ENCODE peak calls at places on chromosomes 11 and 22, in six cellular contexts. T, M, L, W, K and Z are unnamed samples.

GRCh38 chr11:67694875-67695555 is 20.6 kb upstream of the ALDH3B2 start:
- DNase-seq in L (no peak), W (no peak), M (no peak), K (peak), T (no peak), Z (no peak)

GRCh38 chr11:132456735-132457328 is 1075.5 kb downstream of the OPCML start:
- DNase-seq in M (no peak), W (no peak), T (peak), K (no peak), L (no peak), Z (no peak)

GRCh38 chr22:45211848-45212247 is 28.8 kb downstream of the KIAA0930 start:
- DNase-seq in T (no peak), L (no peak), K (no peak), W (no peak), M (no peak), Z (no peak)

GRCh38 chr22:42994917-42995562 is 19.9 kb downstream of the PACSIN2 start:
- DNase-seq in W (peak), K (peak), M (no peak), T (no peak), L (no peak), Z (peak)

GRCh38 chr11:10396771-10397170 is 58.3 kb upstream of the AMPD3 start:
- DNase-seq in W (no peak), K (no peak), M (no peak), L (no peak), T (no peak), Z (no peak)

GRCh38 chr11:62726156-62727006 is 876 bp downstream of the HNRNPUL2 start:
- DNase-seq in T (no peak), M (no peak), K (no peak), L (no peak), W (no peak), Z (no peak)

GRCh38 chr11:70631624-70632047 is 233.3 kb downstream of the CTTN start:
- DNase-seq in L (no peak), W (no peak), K (no peak), M (no peak), T (no peak), Z (no peak)

GRCh38 chr22:29143848-29144785 is 61.6 kb upstream of the EMID1 start:
- DNase-seq in K (no peak), M (no peak), T (no peak), W (no peak), L (no peak), Z (no peak)

GRCh38 chr11:120186799-120187591 is 23.8 kb upstream of the OAF start:
- DNase-seq in M (peak), T (no peak), K (no peak), W (peak), L (no peak), Z (no peak)

GRCh38 chr11:122633219-122633829 is 22.2 kb upstream of the UBASH3B start:
- DNase-seq in L (no peak), K (peak), W (peak), M (peak), T (peak), Z (peak)

GRCh38 chr22:50076646-50077624 is 8.3 kb downstream of the MLC1 start:
- DNase-seq in L (no peak), M (no peak), T (no peak), W (no peak), K (no peak), Z (no peak)

GRCh38 chr11:102187416-102188125 is 77.3 kb downstream of the YAP1 start:
- DNase-seq in T (no peak), K (peak), L (no peak), M (no peak), W (peak), Z (peak)

GRCh38 chr22:37627091-37627490 is 12.4 kb upstream of the SH3BP1 start:
- DNase-seq in L (no peak), K (no peak), W (no peak), T (no peak), M (no peak), Z (no peak)

GRCh38 chr11:114773541-114774338 is 95.4 kb downstream of the NXPE2 start:
- DNase-seq in K (no peak), T (no peak), W (no peak), L (no peak), M (no peak), Z (no peak)

GRCh38 chr22:36599771-36600170 is 70.8 kb upstream of the EIF3D start:
- DNase-seq in W (no peak), L (no peak), M (no peak), K (no peak), T (no peak), Z (no peak)

GRCh38 chr11:9461760-9462134 is 935 bp downstream of the ZNF143 start:
- DNase-seq in M (no peak), L (no peak), W (peak), T (no peak), K (no peak), Z (peak)

GRCh38 chr11:34185926-34186841 is 80.8 kb downstream of the NAT10 start:
- DNase-seq in M (peak), K (no peak), T (peak), W (no peak), L (no peak), Z (no peak)

GRCh38 chr11:91041626-91042025 is 818.8 kb upstream of the CHORDC1 start:
- DNase-seq in L (no peak), K (no peak), M (no peak), T (no peak), W (no peak), Z (no peak)

GRCh38 chr22:36764060-36764459 is 11.9 kb downstream of the IFT27 start:
- DNase-seq in L (no peak), W (no peak), M (peak), K (no peak), T (no peak), Z (no peak)

GRCh38 chr11:119788911-119789560 is 60.0 kb upstream of the NECTIN1 start:
- DNase-seq in M (no peak), T (no peak), L (no peak), K (no peak), W (no peak), Z (no peak)

GRCh38 chr11:61698173-61698965 is 18.2 kb downstream of the DAGLA start:
- DNase-seq in K (no peak), L (no peak), T (no peak), W (no peak), M (no peak), Z (no peak)

GRCh38 chr11:11605821-11606450 is 15.9 kb downstream of the GALNT18 start:
- DNase-seq in K (peak), L (no peak), M (no peak), T (no peak), W (no peak), Z (no peak)

GRCh38 chr11:79083346-79083745 is 357.5 kb downstream of the TENM4 start:
- DNase-seq in L (no peak), T (no peak), W (peak), K (no peak), M (no peak), Z (no peak)

GRCh38 chr11:11731311-11732083 is 109.7 kb upstream of the GALNT18 start:
- DNase-seq in M (no peak), T (no peak), L (no peak), K (peak), W (peak), Z (peak)

GRCh38 chr11:69211540-69212120 is 55.9 kb downstream of the SMIM38 start:
- DNase-seq in K (no peak), L (no peak), T (no peak), W (no peak), M (no peak), Z (no peak)

GRCh38 chr11:119910056-119910455 is 181.1 kb upstream of the NECTIN1 start:
- DNase-seq in K (no peak), L (no peak), T (no peak), M (no peak), W (no peak), Z (no peak)

GRCh38 chr22:40593460-40594273 is 42.9 kb downstream of the MRTFA start:
- DNase-seq in L (no peak), W (no peak), M (no peak), T (no peak), K (peak), Z (no peak)

GRCh38 chr22:46738961-46739870 is 1.2 kb upstream of the CERK start:
- DNase-seq in M (peak), W (peak), L (no peak), K (peak), T (no peak), Z (peak)

GRCh38 chr22:19066531-19067271 is 55.5 kb downstream of the DGCR2 start:
- DNase-seq in M (no peak), T (no peak), L (no peak), W (peak), K (no peak), Z (peak)

GRCh38 chr22:37556750-37557149 is 3.5 kb upstream of the CDC42EP1 start:
- DNase-seq in T (no peak), L (no peak), M (peak), K (no peak), W (no peak), Z (no peak)

GRCh38 chr11:17414317-17414737 is 25.9 kb upstream of the KCNJ11 start:
- DNase-seq in K (no peak), T (no peak), L (no peak), W (no peak), M (no peak), Z (no peak)

GRCh38 chr11:105368711-105369110 is 229.1 kb upstream of the CARD18 start:
- DNase-seq in L (no peak), K (peak), M (no peak), T (no peak), W (no peak), Z (no peak)

GRCh38 chr22:29426476-29426875 is 11.9 kb upstream of the RFPL1 start:
- DNase-seq in K (no peak), T (no peak), M (no peak), L (no peak), W (no peak), Z (no peak)

GRCh38 chr11:19919050-19919561 is 206.5 kb downstream of the NAV2 start:
- DNase-seq in M (no peak), L (no peak), T (no peak), W (peak), K (peak), Z (peak)

DNA sequence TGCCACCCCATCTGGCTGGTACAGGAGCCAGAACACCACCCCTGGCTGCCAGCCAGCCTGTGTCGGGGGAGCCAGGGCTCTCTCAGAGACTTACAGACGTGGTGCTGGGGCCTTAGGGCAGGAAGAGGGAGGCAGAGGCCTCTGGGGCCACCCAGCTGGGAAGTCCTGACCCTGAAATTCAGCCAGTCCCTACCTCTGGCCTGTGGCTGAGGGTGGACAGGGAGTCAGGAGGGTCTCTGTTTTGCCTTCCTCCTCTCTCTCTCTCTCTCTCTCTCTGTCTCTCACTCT is 52.5 kb upstream of the CDON start:
- DNase-seq in T (no peak), W (no peak), L (no peak), K (no peak), M (no peak), Z (peak)
- H3K14ac ChIP-seq in T (no peak), W (no peak), L (no peak), K (peak), M (no peak), Z (no peak)

GRCh38 chr22:20080776-20081654 is 974 bp downstream of the DGCR8 start:
- DNase-seq in L (peak), T (peak), M (peak), W (peak), K (peak), Z (peak)
- H2BK5ac ChIP-seq in L (peak), T (peak), M (no peak), W (peak), K (peak), Z (no peak)

DNA sequence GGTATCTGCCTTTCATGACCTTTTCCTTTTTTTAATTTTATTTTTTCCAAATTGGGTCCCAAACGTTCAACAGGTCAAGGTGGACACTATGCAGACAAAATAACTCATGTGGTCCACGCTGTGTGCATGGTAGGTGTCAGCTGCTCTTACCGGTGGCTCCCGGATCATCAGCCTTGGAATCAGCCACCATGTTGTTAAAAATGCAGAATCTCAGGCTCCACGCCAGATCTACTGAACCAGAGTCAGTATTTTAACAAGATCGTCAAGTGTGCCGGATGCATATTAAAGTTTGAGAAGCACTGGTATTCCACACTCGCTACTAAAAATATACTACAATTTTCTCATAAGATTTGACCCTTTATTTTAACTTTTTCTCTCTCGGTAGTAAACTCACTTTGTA is 568 bp upstream of the LDLRAD3 start:
- DNase-seq in W (no peak), M (no peak), T (no peak), L (no peak), K (no peak), Z (no peak)
- H4K91ac ChIP-seq in W (no peak), M (no peak), T (no peak), L (no peak), K (peak), Z (no peak)

DNA sequence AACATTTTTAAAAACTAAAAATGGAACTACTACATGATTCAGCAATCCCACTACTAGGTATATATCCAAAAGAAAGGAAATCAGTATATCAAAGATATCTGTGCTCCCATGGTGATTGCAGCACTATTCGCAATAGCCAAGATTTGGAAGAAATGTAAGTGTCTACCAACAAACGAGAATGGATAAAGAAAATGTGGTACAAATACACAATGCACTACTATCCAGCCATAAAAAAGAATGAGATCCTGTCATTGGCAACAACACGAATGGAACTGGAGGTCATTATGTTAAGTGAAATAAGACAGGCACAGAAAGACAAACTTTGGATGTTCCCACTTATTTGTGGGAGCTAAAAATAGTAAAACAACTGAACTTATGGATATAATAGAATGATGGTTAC is 575.9 kb upstream of the CCDC90B start:
- DNase-seq in M (no peak), T (no peak), K (no peak), L (no peak), W (no peak), Z (no peak)
- H3K14ac ChIP-seq in M (no peak), T (no peak), K (no peak), L (no peak), W (no peak), Z (no peak)

GRCh38 chr11:95924414-95924760 is 480 bp upstream of the MTMR2 start:
- DNase-seq in M (no peak), W (peak), K (peak), L (no peak), T (no peak), Z (peak)
- H2BK5ac ChIP-seq in M (peak), W (peak), K (peak), L (peak), T (no peak), Z (peak)

DNA sequence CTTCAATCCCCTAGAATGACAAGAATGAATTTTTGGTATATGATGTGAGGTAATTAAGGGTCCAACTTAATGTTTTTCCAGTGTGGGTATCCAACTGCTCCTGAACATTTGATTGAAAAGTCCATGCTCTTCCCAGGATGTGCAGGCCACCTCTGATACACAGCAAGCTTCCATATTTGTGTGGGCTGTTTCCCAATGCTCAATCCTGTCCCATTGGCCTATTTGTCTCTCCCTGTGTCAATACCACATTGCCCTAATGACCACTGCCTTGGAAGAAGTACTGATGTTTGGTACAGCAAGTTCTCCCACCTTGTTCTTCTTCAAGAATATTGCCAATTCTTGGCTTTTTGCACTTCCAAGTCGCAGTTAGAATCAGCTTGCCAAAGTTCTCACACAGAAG is 42.9 kb downstream of the KCNQ1OT1 start:
- DNase-seq in L (no peak), M (no peak), T (no peak), W (no peak), K (no peak), Z (no peak)
- H4K91ac ChIP-seq in L (no peak), M (no peak), T (no peak), W (no peak), K (no peak), Z (no peak)

GRCh38 chr11:117807482-117808272 is 10.7 kb upstream of the DSCAML1 start:
- DNase-seq in M (peak), T (peak), L (no peak), W (peak), K (peak), Z (peak)
- H3K14ac ChIP-seq in M (no peak), T (no peak), L (no peak), W (no peak), K (no peak), Z (no peak)